ENCODE peak calls at places on chromosomes 2 and 18, in five cellular contexts. Y is neuronal stem cell, S is H9, C is mesenchymal stem cell, A is H1. R is an unnamed sample.

GRCh38 chr2:101467306-101467705 is 7.6 kb downstream of the RFX8 start:
- DNase-seq in C (peak), Y (peak), A (peak), S (peak), R (no peak)

GRCh38 chr2:175575346-175576258 is 394.1 kb upstream of the ATP5MC3 start:
- DNase-seq in A (no peak), S (no peak), C (no peak), Y (no peak), R (no peak)

GRCh38 chr2:236954641-236955040 is 131.0 kb upstream of the COPS8 start:
- DNase-seq in C (no peak), A (no peak), S (no peak), Y (no peak), R (no peak)

GRCh38 chr2:65175894-65176527 is 46.1 kb upstream of the RAB1A start:
- DNase-seq in S (no peak), C (peak), Y (no peak), A (no peak), R (peak)

GRCh38 chr2:237581751-237582746 is 8.5 kb downstream of the RAB17 start:
- DNase-seq in C (peak), S (no peak), Y (peak), A (no peak), R (no peak)

GRCh38 chr18:2883137-2883671 is 36.4 kb downstream of the EMILIN2 start:
- DNase-seq in A (peak), C (no peak), Y (no peak), S (no peak), R (no peak)

GRCh38 chr2:59034791-59035190 is 793.7 kb upstream of the FANCL start:
- DNase-seq in C (peak), S (no peak), A (no peak), Y (no peak), R (no peak)

GRCh38 chr2:215794829-215795546 is 218.4 kb downstream of the MREG start:
- DNase-seq in S (peak), Y (no peak), C (peak), A (peak), R (no peak)

GRCh38 chr2:163736433-163737168 is 793 bp upstream of the FIGN start:
- DNase-seq in Y (peak), A (peak), C (peak), S (peak), R (peak)

GRCh38 chr18:39622431-39622830 is 2056.8 kb upstream of the CELF4 start:
- DNase-seq in S (no peak), Y (no peak), A (no peak), C (no peak), R (no peak)

GRCh38 chr2:99150691-99151090 is 4.1 kb downstream of the TSGA10 start:
- DNase-seq in S (no peak), Y (no peak), C (no peak), A (no peak), R (no peak)

GRCh38 chr2:64797881-64798590 is 144.3 kb upstream of the SERTAD2 start:
- DNase-seq in C (no peak), A (no peak), Y (no peak), S (no peak), R (no peak)

GRCh38 chr2:182224669-182225068 is 202.2 kb downstream of the PDE1A start:
- DNase-seq in A (no peak), Y (no peak), S (no peak), C (no peak), R (no peak)

DNA sequence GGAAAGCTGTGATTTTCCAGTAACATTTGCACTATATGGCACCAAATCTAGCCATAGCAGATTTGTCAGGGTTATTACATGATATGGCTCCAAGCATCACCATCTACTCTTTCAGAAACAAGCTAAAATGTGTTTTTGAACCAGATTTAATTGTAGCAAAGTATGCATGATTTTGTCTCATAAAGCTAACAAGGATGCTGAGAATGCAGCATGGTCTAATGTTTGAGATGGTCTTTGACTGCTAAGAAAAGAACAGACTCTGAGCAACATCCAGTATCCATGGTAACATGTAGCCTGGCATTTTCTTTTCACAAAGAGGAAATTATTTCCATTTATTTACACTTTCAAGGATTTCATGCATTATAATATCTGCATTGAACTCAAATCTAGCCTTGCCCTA is 206.5 kb downstream of the PDE1A start:
- DNase-seq in C (no peak), Y (no peak), S (no peak), A (no peak), R (no peak)
- H2BK12ac ChIP-seq in C (no peak), Y (no peak), S (no peak), A (no peak), R (no peak)

GRCh38 chr18:10454800-10455550 is 540 bp downstream of the APCDD1 start:
- DNase-seq in C (peak), A (peak), Y (peak), S (peak), R (peak)
- H3K23ac ChIP-seq in C (no peak), A (no peak), Y (no peak), S (no peak), R (no peak)

DNA sequence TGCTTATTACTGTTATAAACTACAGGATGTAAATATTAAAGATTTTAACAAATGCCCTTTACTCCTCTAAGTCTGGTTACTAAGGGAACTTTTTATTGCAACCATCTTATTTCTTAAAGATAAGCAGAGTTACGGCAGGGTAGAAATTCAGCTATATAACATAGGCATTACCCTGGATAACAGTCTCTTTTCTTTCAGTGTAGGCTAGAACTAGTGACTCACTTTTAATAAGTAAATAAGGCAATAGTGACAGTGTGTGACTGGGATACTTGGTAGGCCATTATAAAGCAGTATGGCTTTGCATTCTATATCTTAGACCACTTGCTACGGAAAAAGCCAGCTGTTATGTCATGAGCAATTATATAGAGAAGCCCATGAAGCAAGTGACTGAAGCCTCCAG is 1041.0 kb upstream of the NRXN1 start:
- DNase-seq in Y (no peak), A (no peak), S (no peak), C (no peak), R (no peak)
- H2BK12ac ChIP-seq in Y (no peak), A (no peak), S (no peak), C (no peak), R (no peak)

GRCh38 chr18:49321271-49321670 is 139.2 kb downstream of the DYM start:
- DNase-seq in Y (no peak), S (no peak), A (no peak), C (no peak), R (no peak)
- H3K23ac ChIP-seq in Y (no peak), S (no peak), A (no peak), C (no peak), R (no peak)

DNA sequence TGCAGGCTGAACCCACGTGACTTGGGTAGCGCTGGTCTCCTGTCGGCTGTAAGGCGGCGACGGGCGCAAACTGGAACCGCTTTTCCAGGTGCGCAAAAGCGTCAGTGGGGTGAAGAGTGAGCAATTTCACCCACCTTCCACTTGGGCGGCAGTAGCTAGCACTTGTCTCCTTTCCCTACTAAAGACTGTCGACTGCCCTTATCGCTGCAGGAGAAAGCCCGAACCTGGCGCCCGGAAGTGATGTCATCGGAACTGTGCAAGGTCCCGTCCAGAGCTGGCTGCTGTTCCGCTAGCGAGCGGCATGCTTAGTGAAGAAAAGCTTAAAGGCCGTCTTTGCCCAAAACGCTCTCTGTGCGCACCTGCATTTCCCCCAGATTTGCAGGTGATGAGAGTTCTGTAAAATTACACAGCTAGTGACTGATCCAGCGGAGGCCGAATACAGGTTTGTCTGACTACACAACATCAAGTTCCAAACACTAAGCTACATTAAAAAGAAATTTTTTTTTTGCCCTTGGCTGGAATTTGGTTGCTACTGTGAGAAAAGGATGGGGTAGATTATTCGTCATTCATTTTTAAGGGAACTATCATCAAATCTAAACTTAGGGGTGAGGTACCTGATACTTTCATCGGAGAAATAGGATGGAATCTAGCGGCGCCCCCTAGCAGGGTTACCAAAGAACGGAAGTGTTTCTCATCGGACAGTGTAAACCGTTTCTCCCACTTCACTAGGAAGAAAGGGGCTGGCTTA is at the start of gene OSGEPL1:
- DNase-seq in Y (peak), C (peak), A (peak), S (peak), R (peak)
- H2BK12ac ChIP-seq in Y (no peak), C (no peak), A (no peak), S (no peak), R (no peak)

DNA sequence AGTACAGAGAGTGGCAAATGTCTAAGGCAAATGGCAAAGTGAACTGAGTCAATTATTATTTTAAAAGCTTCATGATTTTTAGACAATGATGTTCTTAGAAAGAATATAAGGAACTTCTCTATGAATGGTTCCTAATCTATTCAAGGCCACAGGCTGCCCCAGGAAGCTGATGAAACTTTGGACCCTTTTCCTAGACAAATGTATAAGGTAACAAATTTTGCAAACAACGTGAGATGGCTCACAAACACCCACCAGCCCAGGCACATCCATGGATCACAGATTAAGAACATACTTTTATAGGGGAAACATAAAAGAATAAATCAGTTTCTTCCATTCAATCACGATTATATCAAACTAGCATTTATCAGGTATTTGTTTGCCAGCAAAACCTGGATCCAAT is 659.0 kb downstream of the IRS1 start:
- DNase-seq in S (no peak), C (no peak), Y (no peak), A (no peak), R (no peak)
- H3K23ac ChIP-seq in S (no peak), C (no peak), Y (no peak), A (no peak), R (no peak)

DNA sequence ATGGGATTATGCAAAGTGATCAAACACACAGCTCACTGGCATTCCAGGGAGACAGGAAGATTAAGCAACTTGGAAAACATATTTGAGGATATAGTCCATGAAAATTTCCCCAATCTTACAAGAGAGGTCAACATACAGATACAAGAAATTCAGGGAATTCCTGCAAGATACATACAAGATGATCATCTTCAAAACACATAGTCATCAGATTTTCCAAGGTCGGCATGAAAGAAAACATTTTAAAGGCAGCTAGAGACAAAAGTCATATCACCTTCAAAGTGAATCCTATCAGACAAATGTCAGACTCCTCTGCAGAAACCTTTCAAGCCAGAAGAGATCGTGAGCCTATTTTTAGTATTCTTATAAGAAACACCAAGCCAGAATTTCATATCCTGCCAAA is 1188.5 kb downstream of the LRP1B start:
- DNase-seq in C (no peak), A (no peak), Y (no peak), S (no peak), R (no peak)
- H2BK12ac ChIP-seq in C (no peak), A (no peak), Y (no peak), S (no peak), R (no peak)

GRCh38 chr2:105330681-105331375 is 1.3 kb upstream of the TGFBRAP1 start:
- DNase-seq in S (no peak), C (no peak), A (no peak), Y (no peak), R (peak)

GRCh38 chr2:105328281-105329196 is 996 bp downstream of the TGFBRAP1 start:
- DNase-seq in Y (no peak), S (no peak), A (no peak), C (peak), R (peak)

GRCh38 chr2:105329561-105330495 is at the start of gene TGFBRAP1:
- DNase-seq in Y (peak), A (peak), S (peak), C (peak), R (peak)

GRCh38 chr2:105327690-105328089 is 1.8 kb downstream of the TGFBRAP1 start:
- DNase-seq in A (no peak), S (no peak), C (peak), Y (no peak), R (no peak)

GRCh38 chr2:105329197-105329554 is 359 bp downstream of the TGFBRAP1 start:
- DNase-seq in Y (no peak), S (no peak), C (no peak), A (no peak), R (no peak)
- H3K23ac ChIP-seq in Y (peak), S (no peak), C (no peak), A (no peak), R (no peak)

R was measured in trophoblast cell.